ENCODE peak calls at places on chromosomes 13 and 19, in seven cellular contexts. One of them, this sample, is unnamed. For H3K9me3, the result is how much of the 10 kb centered on the place peaks cover.

GRCh38 chr13:80924596-80924995 is 583.7 kb upstream of the SPRY2 start:
- DNase-seq in right atrium auricular region: no peak
- DNase-seq in tibial artery: no peak
- DNase-seq in H9: no peak
- DNase-seq in heart right ventricle: no peak
- DNase-seq in CD8-positive, alpha-beta T cell: no peak
- DNase-seq in tibial nerve: no peak
- DNase-seq in this sample: no peak

GRCh38 chr19:15288146-15288963 is 44.0 kb downstream of the BRD4 start:
- DNase-seq in tibial nerve: peak
- DNase-seq in right atrium auricular region: no peak
- DNase-seq in CD8-positive, alpha-beta T cell: no peak
- DNase-seq in heart right ventricle: no peak
- DNase-seq in tibial artery: peak
- DNase-seq in H9: no peak
- DNase-seq in this sample: no peak

GRCh38 chr19:6682607-6683128 is 12.7 kb upstream of the TNFSF14 start:
- DNase-seq in H9: no peak
- DNase-seq in tibial artery: no peak
- DNase-seq in right atrium auricular region: no peak
- DNase-seq in CD8-positive, alpha-beta T cell: no peak
- DNase-seq in heart right ventricle: no peak
- DNase-seq in tibial nerve: no peak
- DNase-seq in this sample: no peak

GRCh38 chr19:10611907-10612306 is 13.4 kb upstream of the SLC44A2 start:
- DNase-seq in heart right ventricle: no peak
- DNase-seq in right atrium auricular region: no peak
- DNase-seq in tibial artery: no peak
- DNase-seq in H9: no peak
- DNase-seq in CD8-positive, alpha-beta T cell: no peak
- DNase-seq in tibial nerve: no peak
- DNase-seq in this sample: no peak

GRCh38 chr19:9936151-9937000 is at the start of gene OLFM2:
- DNase-seq in tibial artery: no peak
- DNase-seq in H9: peak
- DNase-seq in tibial nerve: no peak
- DNase-seq in heart right ventricle: peak
- DNase-seq in right atrium auricular region: no peak
- DNase-seq in CD8-positive, alpha-beta T cell: no peak
- DNase-seq in this sample: no peak

GRCh38 chr13:100875392-100876043 is 200.9 kb upstream of the TMTC4 start:
- DNase-seq in CD8-positive, alpha-beta T cell: no peak
- DNase-seq in H9: no peak
- DNase-seq in right atrium auricular region: no peak
- DNase-seq in tibial artery: no peak
- DNase-seq in heart right ventricle: no peak
- DNase-seq in tibial nerve: no peak
- DNase-seq in this sample: no peak

GRCh38 chr19:55616395-55616875 is 7.9 kb downstream of the ZNF784 start:
- DNase-seq in tibial nerve: no peak
- DNase-seq in H9: no peak
- DNase-seq in tibial artery: no peak
- DNase-seq in right atrium auricular region: no peak
- DNase-seq in CD8-positive, alpha-beta T cell: no peak
- DNase-seq in heart right ventricle: no peak
- DNase-seq in this sample: no peak

GRCh38 chr19:56118666-56119584 is 2.2 kb downstream of the ZNF787 start:
- DNase-seq in CD8-positive, alpha-beta T cell: no peak
- DNase-seq in H9: no peak
- DNase-seq in heart right ventricle: no peak
- DNase-seq in tibial artery: no peak
- DNase-seq in right atrium auricular region: no peak
- DNase-seq in tibial nerve: no peak
- DNase-seq in this sample: no peak

GRCh38 chr19:56139847-56140582 is 1.1 kb upstream of the ZNF444 start:
- DNase-seq in CD8-positive, alpha-beta T cell: no peak
- DNase-seq in H9: no peak
- DNase-seq in tibial nerve: no peak
- DNase-seq in heart right ventricle: no peak
- DNase-seq in tibial artery: no peak
- DNase-seq in right atrium auricular region: no peak
- DNase-seq in this sample: no peak

GRCh38 chr13:47277774-47278173 is 380.9 kb upstream of the HTR2A start:
- DNase-seq in heart right ventricle: no peak
- DNase-seq in CD8-positive, alpha-beta T cell: no peak
- DNase-seq in right atrium auricular region: no peak
- DNase-seq in tibial artery: no peak
- DNase-seq in tibial nerve: no peak
- DNase-seq in H9: no peak
- DNase-seq in this sample: no peak

GRCh38 chr19:53980553-53981407 is 10.7 kb upstream of the CACNG6 start:
- DNase-seq in CD8-positive, alpha-beta T cell: no peak
- DNase-seq in heart right ventricle: no peak
- DNase-seq in tibial artery: no peak
- DNase-seq in tibial nerve: no peak
- DNase-seq in H9: peak
- DNase-seq in right atrium auricular region: no peak
- DNase-seq in this sample: no peak

GRCh38 chr13:31967155-31967554 is 64.4 kb upstream of the FRY start:
- DNase-seq in H9: no peak
- DNase-seq in tibial nerve: no peak
- DNase-seq in tibial artery: no peak
- DNase-seq in right atrium auricular region: no peak
- DNase-seq in CD8-positive, alpha-beta T cell: no peak
- DNase-seq in heart right ventricle: no peak
- DNase-seq in this sample: no peak

GRCh38 chr19:7337380-7338194 is 11.2 kb upstream of the ARHGEF18 start:
- DNase-seq in CD8-positive, alpha-beta T cell: no peak
- DNase-seq in heart right ventricle: no peak
- DNase-seq in tibial nerve: no peak
- DNase-seq in tibial artery: peak
- DNase-seq in H9: no peak
- DNase-seq in right atrium auricular region: no peak
- DNase-seq in this sample: no peak

GRCh38 chr13:35469781-35470380 is 6.6 kb downstream of the MAB21L1 start:
- DNase-seq in H9: no peak
- DNase-seq in tibial nerve: no peak
- DNase-seq in heart right ventricle: no peak
- DNase-seq in CD8-positive, alpha-beta T cell: no peak
- DNase-seq in tibial artery: no peak
- DNase-seq in right atrium auricular region: no peak
- DNase-seq in this sample: no peak

GRCh38 chr19:47020992-47021496 is 1.4 kb downstream of the NPAS1 start:
- DNase-seq in right atrium auricular region: no peak
- DNase-seq in tibial artery: no peak
- DNase-seq in H9: peak
- DNase-seq in CD8-positive, alpha-beta T cell: no peak
- DNase-seq in tibial nerve: no peak
- DNase-seq in heart right ventricle: peak
- DNase-seq in this sample: no peak

GRCh38 chr19:55670280-55671053 is 4.6 kb upstream of the EPN1 start:
- DNase-seq in tibial artery: peak
- DNase-seq in right atrium auricular region: peak
- DNase-seq in tibial nerve: no peak
- DNase-seq in heart right ventricle: no peak
- DNase-seq in H9: peak
- DNase-seq in CD8-positive, alpha-beta T cell: no peak
- DNase-seq in this sample: no peak

GRCh38 chr19:31118292-31118925 is 230.8 kb downstream of the TSHZ3 start:
- DNase-seq in H9: no peak
- DNase-seq in right atrium auricular region: no peak
- DNase-seq in tibial artery: no peak
- DNase-seq in tibial nerve: peak
- DNase-seq in heart right ventricle: no peak
- DNase-seq in CD8-positive, alpha-beta T cell: no peak
- DNase-seq in this sample: no peak

GRCh38 chr19:57759096-57759495 is 10.4 kb upstream of the ZNF586 start:
- DNase-seq in tibial artery: no peak
- DNase-seq in tibial nerve: no peak
- DNase-seq in heart right ventricle: no peak
- DNase-seq in H9: no peak
- DNase-seq in right atrium auricular region: no peak
- DNase-seq in CD8-positive, alpha-beta T cell: no peak
- DNase-seq in this sample: no peak

GRCh38 chr19:15107056-15108010 is at the start of gene SYDE1:
- DNase-seq in tibial nerve: no peak
- DNase-seq in tibial artery: peak
- DNase-seq in H9: peak
- DNase-seq in heart right ventricle: peak
- DNase-seq in right atrium auricular region: peak
- DNase-seq in CD8-positive, alpha-beta T cell: no peak
- DNase-seq in this sample: no peak

GRCh38 chr13:25738797-25739196 is 313.0 kb downstream of the SHISA2 start:
- DNase-seq in CD8-positive, alpha-beta T cell: no peak
- DNase-seq in right atrium auricular region: no peak
- DNase-seq in H9: no peak
- DNase-seq in tibial artery: no peak
- DNase-seq in tibial nerve: no peak
- DNase-seq in heart right ventricle: no peak
- DNase-seq in this sample: no peak

GRCh38 chr13:87094646-87095045 is 576.5 kb upstream of the SLITRK5 start:
- DNase-seq in H9: no peak
- DNase-seq in CD8-positive, alpha-beta T cell: no peak
- DNase-seq in right atrium auricular region: no peak
- DNase-seq in heart right ventricle: no peak
- DNase-seq in tibial artery: no peak
- DNase-seq in tibial nerve: no peak
- DNase-seq in this sample: no peak

GRCh38 chr13:112711528-112712265 is 21.9 kb downstream of the ATP11A start:
- DNase-seq in CD8-positive, alpha-beta T cell: no peak
- DNase-seq in tibial nerve: peak
- DNase-seq in H9: peak
- DNase-seq in right atrium auricular region: peak
- DNase-seq in heart right ventricle: peak
- DNase-seq in tibial artery: peak
- DNase-seq in this sample: peak

GRCh38 chr13:105363747-105364177 is 1171.7 kb downstream of the EFNB2 start:
- DNase-seq in H9: no peak
- DNase-seq in tibial nerve: no peak
- DNase-seq in tibial artery: no peak
- DNase-seq in right atrium auricular region: no peak
- DNase-seq in CD8-positive, alpha-beta T cell: no peak
- DNase-seq in heart right ventricle: no peak
- DNase-seq in this sample: no peak

GRCh38 chr19:12333162-12334159 is at the start of gene ZNF563:
- DNase-seq in right atrium auricular region: peak
- DNase-seq in tibial nerve: peak
- DNase-seq in H9: peak
- DNase-seq in tibial artery: peak
- DNase-seq in CD8-positive, alpha-beta T cell: peak
- DNase-seq in heart right ventricle: peak
- DNase-seq in this sample: peak
- H3K27ac ChIP-seq in right atrium auricular region: peak
- H3K27ac ChIP-seq in tibial nerve: peak
- H3K27ac ChIP-seq in H9: no peak
- H3K27ac ChIP-seq in tibial artery: peak
- H3K27ac ChIP-seq in CD8-positive, alpha-beta T cell: peak
- H3K27ac ChIP-seq in heart right ventricle: peak
- H3K27ac ChIP-seq in this sample: no peak

GRCh38 chr13:20501548-20501947 is 24.1 kb downstream of the CRYL1 start:
- DNase-seq in tibial nerve: no peak
- DNase-seq in tibial artery: no peak
- DNase-seq in heart right ventricle: no peak
- DNase-seq in H9: no peak
- DNase-seq in CD8-positive, alpha-beta T cell: no peak
- DNase-seq in right atrium auricular region: no peak
- DNase-seq in this sample: no peak

GRCh38 chr13:20512042-20512683 is 13.5 kb downstream of the CRYL1 start:
- DNase-seq in tibial nerve: no peak
- DNase-seq in heart right ventricle: no peak
- DNase-seq in H9: peak
- DNase-seq in CD8-positive, alpha-beta T cell: no peak
- DNase-seq in right atrium auricular region: no peak
- DNase-seq in tibial artery: no peak
- DNase-seq in this sample: no peak

GRCh38 chr13:20505405-20506366 is 20.0 kb downstream of the CRYL1 start:
- DNase-seq in right atrium auricular region: no peak
- DNase-seq in heart right ventricle: no peak
- DNase-seq in H9: no peak
- DNase-seq in CD8-positive, alpha-beta T cell: no peak
- DNase-seq in tibial nerve: no peak
- DNase-seq in tibial artery: no peak
- DNase-seq in this sample: no peak

GRCh38 chr13:20503088-20504083 is 22.3 kb downstream of the CRYL1 start:
- DNase-seq in CD8-positive, alpha-beta T cell: no peak
- DNase-seq in H9: no peak
- DNase-seq in tibial nerve: no peak
- DNase-seq in heart right ventricle: no peak
- DNase-seq in tibial artery: no peak
- DNase-seq in right atrium auricular region: no peak
- DNase-seq in this sample: no peak

GRCh38 chr13:20506676-20507075 is 19.0 kb downstream of the CRYL1 start:
- DNase-seq in tibial artery: no peak
- DNase-seq in heart right ventricle: no peak
- DNase-seq in H9: no peak
- DNase-seq in right atrium auricular region: no peak
- DNase-seq in tibial nerve: no peak
- DNase-seq in CD8-positive, alpha-beta T cell: no peak
- DNase-seq in this sample: no peak
- H3K9me3 ChIP-seq in tibial artery: under half
- H3K9me3 ChIP-seq in heart right ventricle: under half
- H3K9me3 ChIP-seq in H9: under half
- H3K9me3 ChIP-seq in right atrium auricular region: under half
- H3K9me3 ChIP-seq in tibial nerve: under half
- H3K9me3 ChIP-seq in CD8-positive, alpha-beta T cell: under half
- H3K9me3 ChIP-seq in this sample: under half

GRCh38 chr13:27979765-27980279 is 8.7 kb downstream of the URAD start:
- DNase-seq in tibial artery: no peak
- DNase-seq in heart right ventricle: no peak
- DNase-seq in H9: no peak
- DNase-seq in CD8-positive, alpha-beta T cell: no peak
- DNase-seq in right atrium auricular region: no peak
- DNase-seq in tibial nerve: no peak
- DNase-seq in this sample: no peak
- H3K27ac ChIP-seq in tibial artery: no peak
- H3K27ac ChIP-seq in heart right ventricle: no peak
- H3K27ac ChIP-seq in H9: no peak
- H3K27ac ChIP-seq in CD8-positive, alpha-beta T cell: no peak
- H3K27ac ChIP-seq in right atrium auricular region: no peak
- H3K27ac ChIP-seq in tibial nerve: no peak
- H3K27ac ChIP-seq in this sample: no peak

DNA sequence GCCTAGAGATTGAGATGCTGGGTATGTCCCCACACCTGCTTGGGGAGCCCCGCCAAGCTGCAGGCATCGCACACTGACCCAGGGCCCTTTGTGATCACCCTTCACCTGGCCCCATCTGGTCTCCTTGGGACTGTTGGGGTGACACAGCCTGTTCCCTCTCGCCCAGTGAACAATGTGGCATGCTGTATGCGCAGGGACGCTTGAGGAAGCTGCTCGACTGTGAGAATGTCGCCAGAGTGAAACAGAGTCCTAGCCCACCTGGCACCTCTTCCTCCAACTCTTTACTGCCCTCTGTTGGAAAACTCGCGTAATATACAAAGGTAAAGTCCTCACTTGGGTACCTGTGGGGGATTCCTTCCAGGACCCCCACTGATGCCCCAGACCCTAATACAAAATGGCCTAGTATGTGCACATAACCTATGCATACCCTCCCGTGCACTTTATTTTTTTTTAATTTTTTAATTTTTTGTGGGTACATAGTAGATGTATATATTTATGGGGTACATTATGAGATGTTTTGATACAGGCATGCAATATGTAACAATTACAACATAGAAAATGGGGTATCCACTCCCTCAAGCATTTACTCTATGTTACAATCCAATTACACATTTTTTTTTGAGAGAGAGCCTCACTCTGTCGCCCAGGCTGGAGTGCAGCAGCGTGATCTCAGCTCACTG is 9.0 kb downstream of the BLOC1S3 start:
- DNase-seq in right atrium auricular region: no peak
- DNase-seq in tibial artery: no peak
- DNase-seq in tibial nerve: no peak
- DNase-seq in heart right ventricle: no peak
- DNase-seq in H9: peak
- DNase-seq in CD8-positive, alpha-beta T cell: no peak
- DNase-seq in this sample: no peak
- H3K9me3 ChIP-seq in right atrium auricular region: under half
- H3K9me3 ChIP-seq in tibial artery: under half
- H3K9me3 ChIP-seq in tibial nerve: under half
- H3K9me3 ChIP-seq in heart right ventricle: under half
- H3K9me3 ChIP-seq in H9: under half
- H3K9me3 ChIP-seq in CD8-positive, alpha-beta T cell: under half
- H3K9me3 ChIP-seq in this sample: under half

This sample was measured in iPS DF 6.9.